ENCODE peak calls at places on chromosomes 16 and 17, in nine cellular contexts. R is memory B cell; C is PC-3; I is OCI-LY7; Z is activated CD4-positive, alpha-beta T cell treated with anti-CD3 and anti-CD28 coated beads, Interleukin-2, amount 50 U/mL, for 1 hour; N is myocyte; W is mesendoderm; P is NCI-H1092 treated with DMSO at 0.1 percent for 48 hours; S is natural killer cell. Q is an unnamed sample.
A peak's percentile ranks its signal among the peaks of the same experiment; 100 is the strongest.

GRCh38 chr17:61232871-61233270 is 166.8 kb upstream of the TBX2 start:
- DNase-seq in W (peak; percentile 65), Z (no peak), C (no peak), S (no peak), P (no peak), N (no peak), R (no peak), I (no peak), Q (no peak)

GRCh38 chr17:70661342-70662222 is 492.2 kb downstream of the KCNJ2 start:
- DNase-seq in Z (no peak), R (no peak), C (peak; percentile 68), I (no peak), N (peak; percentile 22), P (peak; percentile 93), S (no peak), W (no peak), Q (no peak)

GRCh38 chr17:39097159-39097519 is 54.3 kb downstream of the PLXDC1 start:
- DNase-seq in R (no peak), C (no peak), P (no peak), W (no peak), S (no peak), Z (no peak), I (no peak), N (no peak), Q (no peak)

GRCh38 chr16:58948244-58948643 is 214.1 kb upstream of the GOT2 start:
- DNase-seq in I (no peak), R (no peak), N (no peak), S (no peak), W (no peak), P (no peak), Z (no peak), C (no peak), Q (no peak)

GRCh38 chr17:46143827-46144236 is 49.4 kb downstream of the KANSL1 start:
- DNase-seq in C (no peak), P (no peak), R (no peak), Z (no peak), S (no peak), W (no peak), N (no peak), I (no peak), Q (no peak)

GRCh38 chr17:13525876-13526275 is 75.9 kb downstream of the HS3ST3A1 start:
- DNase-seq in W (no peak), N (no peak), S (no peak), P (no peak), C (no peak), Z (no peak), R (no peak), I (no peak), Q (no peak)

GRCh38 chr16:53821957-53822625 is 118.1 kb downstream of the FTO start:
- DNase-seq in P (no peak), N (peak; percentile 75), R (no peak), C (peak; percentile 81), Z (no peak), S (no peak), I (no peak), W (peak; percentile 64), Q (no peak)

GRCh38 chr17:7929158-7930029 is at the start of gene KCNAB3:
- DNase-seq in P (peak; percentile 69), Z (peak; percentile 55), R (no peak), S (no peak), N (no peak), C (no peak), W (peak; percentile 89), I (no peak), Q (no peak)

GRCh38 chr17:76912585-76912984 is 44.4 kb downstream of the MGAT5B start:
- DNase-seq in N (no peak), W (no peak), S (no peak), I (no peak), C (no peak), Z (no peak), R (no peak), P (no peak), Q (no peak)

GRCh38 chr17:17904171-17905035 is 67.6 kb upstream of the SREBF1 start:
- DNase-seq in S (no peak), I (no peak), P (no peak), R (no peak), N (no peak), W (no peak), Z (no peak), C (no peak), Q (no peak)

GRCh38 chr17:806346-807145 is 24.4 kb downstream of the MRM3 start:
- DNase-seq in N (no peak), W (no peak), P (no peak), Z (no peak), R (no peak), S (no peak), I (no peak), C (no peak), Q (no peak)

GRCh38 chr17:74271281-74271680 is 2.8 kb upstream of the DNAI2 start:
- DNase-seq in N (no peak), C (no peak), R (no peak), I (no peak), W (peak; percentile 50), P (no peak), S (no peak), Z (no peak), Q (no peak)

Q was measured in GOT3.